ENCODE peak calls at places on chromosome 9, in nine cellular contexts. One of them, this sample, is unnamed.

GRCh38 chr9:81619353-81620008 is 69.9 kb downstream of the TLE1 start:
- DNase-seq in PC-3: no peak
- DNase-seq in GM23338: no peak
- DNase-seq in body of pancreas: no peak
- DNase-seq in CD4-positive, alpha-beta T cell: no peak
- DNase-seq in progenitor cell of endocrine pancreas: no peak
- DNase-seq in heart right ventricle: no peak
- DNase-seq in brain microvascular endothelial cell: peak; percentile 69
- DNase-seq in choroid plexus epithelial cell: peak; percentile 83
- DNase-seq in this sample: no peak

GRCh38 chr9:69965416-69966145 is 78.1 kb upstream of the MAMDC2 start:
- DNase-seq in PC-3: no peak
- DNase-seq in GM23338: no peak
- DNase-seq in body of pancreas: no peak
- DNase-seq in CD4-positive, alpha-beta T cell: no peak
- DNase-seq in progenitor cell of endocrine pancreas: no peak
- DNase-seq in heart right ventricle: no peak
- DNase-seq in brain microvascular endothelial cell: no peak
- DNase-seq in choroid plexus epithelial cell: no peak
- DNase-seq in this sample: no peak

GRCh38 chr9:80885894-80886293 is 803.5 kb downstream of the TLE1 start:
- DNase-seq in PC-3: peak; percentile 13
- DNase-seq in GM23338: peak; percentile 52
- DNase-seq in body of pancreas: no peak
- DNase-seq in CD4-positive, alpha-beta T cell: no peak
- DNase-seq in progenitor cell of endocrine pancreas: no peak
- DNase-seq in heart right ventricle: no peak
- DNase-seq in brain microvascular endothelial cell: no peak
- DNase-seq in choroid plexus epithelial cell: peak; percentile 47
- DNase-seq in this sample: no peak

GRCh38 chr9:80557256-80557655 is 985.5 kb downstream of the TLE4 start:
- DNase-seq in PC-3: no peak
- DNase-seq in GM23338: no peak
- DNase-seq in body of pancreas: no peak
- DNase-seq in CD4-positive, alpha-beta T cell: no peak
- DNase-seq in progenitor cell of endocrine pancreas: no peak
- DNase-seq in heart right ventricle: no peak
- DNase-seq in brain microvascular endothelial cell: no peak
- DNase-seq in choroid plexus epithelial cell: peak; percentile 77
- DNase-seq in this sample: no peak

GRCh38 chr9:21812415-21812814 is 10.0 kb downstream of the MTAP start:
- DNase-seq in PC-3: peak; percentile 62
- DNase-seq in GM23338: no peak
- DNase-seq in body of pancreas: no peak
- DNase-seq in CD4-positive, alpha-beta T cell: no peak
- DNase-seq in progenitor cell of endocrine pancreas: no peak
- DNase-seq in heart right ventricle: no peak
- DNase-seq in brain microvascular endothelial cell: no peak
- DNase-seq in choroid plexus epithelial cell: peak; percentile 41
- DNase-seq in this sample: peak; percentile 21

GRCh38 chr9:20357207-20357503 is 265.1 kb downstream of the MLLT3 start:
- DNase-seq in PC-3: no peak
- DNase-seq in GM23338: no peak
- DNase-seq in body of pancreas: no peak
- DNase-seq in CD4-positive, alpha-beta T cell: no peak
- DNase-seq in progenitor cell of endocrine pancreas: no peak
- DNase-seq in heart right ventricle: no peak
- DNase-seq in brain microvascular endothelial cell: no peak
- DNase-seq in choroid plexus epithelial cell: peak; percentile 52
- DNase-seq in this sample: no peak

GRCh38 chr9:21709464-21710058 is 92.9 kb upstream of the MTAP start:
- DNase-seq in PC-3: peak; percentile 73
- DNase-seq in GM23338: peak; percentile 89
- DNase-seq in body of pancreas: peak; percentile 63
- DNase-seq in CD4-positive, alpha-beta T cell: peak; percentile 15
- DNase-seq in progenitor cell of endocrine pancreas: peak; percentile 23
- DNase-seq in heart right ventricle: no peak
- DNase-seq in brain microvascular endothelial cell: peak; percentile 64
- DNase-seq in choroid plexus epithelial cell: peak; percentile 73
- DNase-seq in this sample: peak; percentile 70

GRCh38 chr9:77899679-77900354 is 131.8 kb downstream of the GNAQ start:
- DNase-seq in PC-3: peak; percentile 27
- DNase-seq in GM23338: no peak
- DNase-seq in body of pancreas: no peak
- DNase-seq in CD4-positive, alpha-beta T cell: no peak
- DNase-seq in progenitor cell of endocrine pancreas: no peak
- DNase-seq in heart right ventricle: no peak
- DNase-seq in brain microvascular endothelial cell: peak; percentile 66
- DNase-seq in choroid plexus epithelial cell: peak; percentile 84
- DNase-seq in this sample: no peak

GRCh38 chr9:92564479-92564878 is 28.7 kb upstream of the ECM2 start:
- DNase-seq in PC-3: peak; percentile 48
- DNase-seq in GM23338: no peak
- DNase-seq in body of pancreas: no peak
- DNase-seq in CD4-positive, alpha-beta T cell: no peak
- DNase-seq in progenitor cell of endocrine pancreas: no peak
- DNase-seq in heart right ventricle: no peak
- DNase-seq in brain microvascular endothelial cell: no peak
- DNase-seq in choroid plexus epithelial cell: peak; percentile 20
- DNase-seq in this sample: no peak

GRCh38 chr9:89623925-89624420 is 19.2 kb downstream of the GADD45G start:
- DNase-seq in PC-3: no peak
- DNase-seq in GM23338: no peak
- DNase-seq in body of pancreas: peak; percentile 63
- DNase-seq in CD4-positive, alpha-beta T cell: no peak
- DNase-seq in progenitor cell of endocrine pancreas: no peak
- DNase-seq in heart right ventricle: peak; percentile 50
- DNase-seq in brain microvascular endothelial cell: no peak
- DNase-seq in choroid plexus epithelial cell: no peak
- DNase-seq in this sample: no peak

GRCh38 chr9:4099961-4100360 is 199.9 kb downstream of the GLIS3 start:
- DNase-seq in PC-3: no peak
- DNase-seq in GM23338: no peak
- DNase-seq in body of pancreas: no peak
- DNase-seq in CD4-positive, alpha-beta T cell: no peak
- DNase-seq in progenitor cell of endocrine pancreas: no peak
- DNase-seq in heart right ventricle: no peak
- DNase-seq in brain microvascular endothelial cell: no peak
- DNase-seq in choroid plexus epithelial cell: peak; percentile 72
- DNase-seq in this sample: no peak

GRCh38 chr9:131395027-131395744 is 1.3 kb downstream of the PRRC2B start:
- DNase-seq in PC-3: peak; percentile 16
- DNase-seq in GM23338: peak; percentile 81
- DNase-seq in body of pancreas: peak; percentile 51
- DNase-seq in CD4-positive, alpha-beta T cell: peak; percentile 77
- DNase-seq in progenitor cell of endocrine pancreas: no peak
- DNase-seq in heart right ventricle: peak; percentile 15
- DNase-seq in brain microvascular endothelial cell: no peak
- DNase-seq in choroid plexus epithelial cell: peak; percentile 31
- DNase-seq in this sample: no peak

GRCh38 chr9:22657713-22658112 is 211.1 kb downstream of the DMRTA1 start:
- DNase-seq in PC-3: no peak
- DNase-seq in GM23338: no peak
- DNase-seq in body of pancreas: no peak
- DNase-seq in CD4-positive, alpha-beta T cell: no peak
- DNase-seq in progenitor cell of endocrine pancreas: no peak
- DNase-seq in heart right ventricle: no peak
- DNase-seq in brain microvascular endothelial cell: no peak
- DNase-seq in choroid plexus epithelial cell: no peak
- DNase-seq in this sample: no peak

GRCh38 chr9:3692606-3693005 is 166.8 kb upstream of the RFX3 start:
- DNase-seq in PC-3: no peak
- DNase-seq in GM23338: no peak
- DNase-seq in body of pancreas: no peak
- DNase-seq in CD4-positive, alpha-beta T cell: no peak
- DNase-seq in progenitor cell of endocrine pancreas: no peak
- DNase-seq in heart right ventricle: no peak
- DNase-seq in brain microvascular endothelial cell: no peak
- DNase-seq in choroid plexus epithelial cell: no peak
- DNase-seq in this sample: no peak

GRCh38 chr9:135910757-135911156 is 3.4 kb upstream of the CAMSAP1 start:
- DNase-seq in PC-3: no peak
- DNase-seq in GM23338: no peak
- DNase-seq in body of pancreas: no peak
- DNase-seq in CD4-positive, alpha-beta T cell: no peak
- DNase-seq in progenitor cell of endocrine pancreas: no peak
- DNase-seq in heart right ventricle: no peak
- DNase-seq in brain microvascular endothelial cell: no peak
- DNase-seq in choroid plexus epithelial cell: no peak
- DNase-seq in this sample: no peak

DNA sequence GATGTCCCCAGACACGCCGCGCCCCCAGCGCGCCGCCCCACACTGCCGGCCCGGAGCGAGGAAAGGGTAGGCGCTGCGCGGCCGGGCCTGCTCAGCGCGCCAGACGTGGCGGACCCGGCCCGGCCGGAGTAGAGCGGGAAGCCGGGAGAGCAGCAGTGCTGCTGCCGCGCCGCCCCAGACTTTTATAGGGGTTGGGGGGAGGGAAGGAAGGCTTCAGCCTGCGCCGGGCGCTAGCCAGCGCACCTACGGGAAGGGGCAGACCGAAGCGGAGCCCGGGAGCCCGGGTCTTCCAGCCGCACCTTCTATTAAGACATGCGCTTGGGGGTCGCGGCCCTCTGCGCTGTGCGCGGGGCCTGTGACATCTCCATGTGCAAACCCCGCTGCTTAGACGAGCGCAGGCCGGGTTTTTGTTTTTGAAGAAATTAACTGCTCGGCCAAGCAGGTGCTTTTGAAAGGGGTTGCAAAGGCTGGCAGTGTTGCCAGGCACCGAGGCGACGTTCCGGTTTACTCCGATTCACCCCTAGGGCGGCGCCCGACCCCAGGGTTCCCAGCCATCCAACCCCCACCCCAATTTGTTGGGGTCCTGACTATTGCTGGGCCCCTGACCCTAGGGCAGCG is 361 bp upstream of the PAX5 start:
- DNase-seq in PC-3: peak; percentile 40
- DNase-seq in GM23338: peak; percentile 80
- DNase-seq in body of pancreas: no peak
- DNase-seq in CD4-positive, alpha-beta T cell: no peak
- DNase-seq in progenitor cell of endocrine pancreas: no peak
- DNase-seq in heart right ventricle: no peak
- DNase-seq in brain microvascular endothelial cell: no peak
- DNase-seq in choroid plexus epithelial cell: no peak
- DNase-seq in this sample: no peak
- TF ChIP-seq CTCF in PC-3: peak; percentile 58
- TF ChIP-seq CTCF in GM23338: peak; percentile 59
- TF ChIP-seq CTCF in body of pancreas: no peak
- TF ChIP-seq CTCF in CD4-positive, alpha-beta T cell: no peak
- TF ChIP-seq CTCF in progenitor cell of endocrine pancreas: peak; percentile 46
- TF ChIP-seq CTCF in heart right ventricle: no peak
- TF ChIP-seq CTCF in brain microvascular endothelial cell: peak; percentile 21
- TF ChIP-seq CTCF in choroid plexus epithelial cell: no peak
- TF ChIP-seq CTCF in this sample: no peak

DNA sequence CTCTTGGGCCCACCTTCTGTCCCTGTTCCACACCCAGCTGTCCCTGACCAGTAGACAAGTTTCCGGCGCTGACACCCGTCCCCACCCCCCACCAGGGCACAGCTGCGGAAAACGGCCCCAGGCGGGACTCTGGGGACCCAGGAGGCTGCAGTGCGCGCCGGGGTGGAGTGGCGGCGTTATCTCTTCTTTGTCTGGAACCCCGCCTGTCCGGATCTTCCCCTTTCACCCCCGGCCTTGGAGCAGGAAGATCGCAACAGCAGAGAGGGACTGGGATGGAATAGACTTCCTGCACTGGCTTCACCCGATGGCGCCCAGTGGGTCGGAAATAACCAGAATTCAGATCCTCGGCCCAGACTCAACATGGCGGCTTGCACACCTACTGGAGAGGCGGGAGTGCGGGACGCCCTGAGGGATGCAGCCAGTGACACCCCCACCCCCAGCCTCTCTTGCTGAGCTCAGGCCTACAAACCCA is 4.7 kb downstream of the PAX5 start:
- DNase-seq in PC-3: no peak
- DNase-seq in GM23338: peak; percentile 54
- DNase-seq in body of pancreas: no peak
- DNase-seq in CD4-positive, alpha-beta T cell: no peak
- DNase-seq in progenitor cell of endocrine pancreas: no peak
- DNase-seq in heart right ventricle: no peak
- DNase-seq in brain microvascular endothelial cell: no peak
- DNase-seq in choroid plexus epithelial cell: no peak
- DNase-seq in this sample: no peak
- TF ChIP-seq CTCF in PC-3: no peak
- TF ChIP-seq CTCF in GM23338: no peak
- TF ChIP-seq CTCF in body of pancreas: no peak
- TF ChIP-seq CTCF in CD4-positive, alpha-beta T cell: no peak
- TF ChIP-seq CTCF in progenitor cell of endocrine pancreas: no peak
- TF ChIP-seq CTCF in heart right ventricle: no peak
- TF ChIP-seq CTCF in brain microvascular endothelial cell: no peak
- TF ChIP-seq CTCF in choroid plexus epithelial cell: no peak
- TF ChIP-seq CTCF in this sample: no peak

GRCh38 chr9:124011460-124012301 is at the start of gene LHX2:
- DNase-seq in PC-3: peak; percentile 65
- DNase-seq in GM23338: peak; percentile 98
- DNase-seq in body of pancreas: no peak
- DNase-seq in CD4-positive, alpha-beta T cell: no peak
- DNase-seq in progenitor cell of endocrine pancreas: no peak
- DNase-seq in heart right ventricle: peak; percentile 80
- DNase-seq in brain microvascular endothelial cell: peak; percentile 9
- DNase-seq in choroid plexus epithelial cell: peak; percentile 59
- DNase-seq in this sample: peak; percentile 52
- TF ChIP-seq CTCF in PC-3: no peak
- TF ChIP-seq CTCF in GM23338: no peak
- TF ChIP-seq CTCF in body of pancreas: no peak
- TF ChIP-seq CTCF in CD4-positive, alpha-beta T cell: no peak
- TF ChIP-seq CTCF in progenitor cell of endocrine pancreas: no peak
- TF ChIP-seq CTCF in heart right ventricle: no peak
- TF ChIP-seq CTCF in brain microvascular endothelial cell: no peak
- TF ChIP-seq CTCF in choroid plexus epithelial cell: no peak
- TF ChIP-seq CTCF in this sample: no peak

GRCh38 chr9:114910541-114910940 is 19.9 kb downstream of the TNFSF8 start:
- DNase-seq in PC-3: no peak
- DNase-seq in GM23338: no peak
- DNase-seq in body of pancreas: no peak
- DNase-seq in CD4-positive, alpha-beta T cell: no peak
- DNase-seq in progenitor cell of endocrine pancreas: no peak
- DNase-seq in heart right ventricle: no peak
- DNase-seq in brain microvascular endothelial cell: no peak
- DNase-seq in choroid plexus epithelial cell: no peak
- DNase-seq in this sample: no peak

GRCh38 chr9:114913217-114913616 is 17.2 kb downstream of the TNFSF8 start:
- DNase-seq in PC-3: no peak
- DNase-seq in GM23338: no peak
- DNase-seq in body of pancreas: no peak
- DNase-seq in CD4-positive, alpha-beta T cell: no peak
- DNase-seq in progenitor cell of endocrine pancreas: no peak
- DNase-seq in heart right ventricle: no peak
- DNase-seq in brain microvascular endothelial cell: no peak
- DNase-seq in choroid plexus epithelial cell: no peak
- DNase-seq in this sample: no peak

GRCh38 chr9:114909657-114910056 is 20.7 kb downstream of the TNFSF8 start:
- DNase-seq in PC-3: no peak
- DNase-seq in GM23338: no peak
- DNase-seq in body of pancreas: no peak
- DNase-seq in CD4-positive, alpha-beta T cell: no peak
- DNase-seq in progenitor cell of endocrine pancreas: no peak
- DNase-seq in heart right ventricle: no peak
- DNase-seq in brain microvascular endothelial cell: no peak
- DNase-seq in choroid plexus epithelial cell: no peak
- DNase-seq in this sample: no peak

GRCh38 chr9:114911167-114911821 is 19.1 kb downstream of the TNFSF8 start:
- DNase-seq in PC-3: peak; percentile 74
- DNase-seq in GM23338: peak; percentile 72
- DNase-seq in body of pancreas: no peak
- DNase-seq in CD4-positive, alpha-beta T cell: no peak
- DNase-seq in progenitor cell of endocrine pancreas: no peak
- DNase-seq in heart right ventricle: no peak
- DNase-seq in brain microvascular endothelial cell: no peak
- DNase-seq in choroid plexus epithelial cell: peak; percentile 58
- DNase-seq in this sample: peak; percentile 32

GRCh38 chr9:114914139-114914538 is 16.3 kb downstream of the TNFSF8 start:
- DNase-seq in PC-3: no peak
- DNase-seq in GM23338: peak; percentile 31
- DNase-seq in body of pancreas: no peak
- DNase-seq in CD4-positive, alpha-beta T cell: no peak
- DNase-seq in progenitor cell of endocrine pancreas: no peak
- DNase-seq in heart right ventricle: no peak
- DNase-seq in brain microvascular endothelial cell: no peak
- DNase-seq in choroid plexus epithelial cell: peak; percentile 39
- DNase-seq in this sample: no peak
- TF ChIP-seq CTCF in PC-3: peak; percentile 23
- TF ChIP-seq CTCF in GM23338: peak; percentile 56
- TF ChIP-seq CTCF in body of pancreas: no peak
- TF ChIP-seq CTCF in CD4-positive, alpha-beta T cell: no peak
- TF ChIP-seq CTCF in progenitor cell of endocrine pancreas: peak; percentile 37
- TF ChIP-seq CTCF in heart right ventricle: no peak
- TF ChIP-seq CTCF in brain microvascular endothelial cell: peak; percentile 59
- TF ChIP-seq CTCF in choroid plexus epithelial cell: peak; percentile 56
- TF ChIP-seq CTCF in this sample: no peak

This sample was measured in Calu3.